ENCODE peak calls at places on chromosomes 4 and X, in five cellular contexts. P is breast epithelium, Y is foreskin fibroblast, O is MM.1S, U is transverse colon. W is an unnamed sample.

GRCh38 chrX:21744060-21744459 is 13.9 kb downstream of the SMPX start:
- DNase-seq in U (no peak), O (no peak), Y (no peak), P (no peak), W (no peak)

GRCh38 chr4:6088950-6089349 is 70.7 kb upstream of the C4orf50 start:
- DNase-seq in U (no peak), Y (no peak), P (no peak), O (no peak), W (no peak)

GRCh38 chr4:68283095-68283494 is 37.6 kb upstream of the TMPRSS11B start:
- DNase-seq in O (no peak), Y (no peak), P (no peak), U (no peak), W (no peak)

GRCh38 chr4:169485084-169485483 is 127.3 kb downstream of the NEK1 start:
- DNase-seq in Y (peak), P (no peak), O (no peak), U (no peak), W (no peak)

GRCh38 chr4:122167369-122167768 is 15.2 kb downstream of the BLTP1 start:
- DNase-seq in O (no peak), Y (no peak), P (no peak), U (no peak), W (no peak)

GRCh38 chrX:39289827-39290226 is 488.6 kb downstream of the MID1IP1 start:
- DNase-seq in P (no peak), U (no peak), O (no peak), Y (no peak), W (no peak)

GRCh38 chrX:35351212-35351611 is 408.6 kb downstream of the FAM47B start:
- DNase-seq in Y (no peak), U (no peak), O (no peak), P (no peak), W (no peak)

GRCh38 chrX:135345328-135345645 is 36.0 kb downstream of the ETDC start:
- DNase-seq in Y (peak), O (no peak), U (peak), P (no peak), W (no peak)

GRCh38 chr4:7004331-7004730 is 38.8 kb upstream of the TADA2B start:
- DNase-seq in U (no peak), Y (peak), P (peak), O (no peak), W (no peak)

GRCh38 chr4:8648296-8648695 is 55.7 kb downstream of the CPZ start:
- DNase-seq in O (no peak), P (peak), U (no peak), Y (no peak), W (no peak)

GRCh38 chrX:24563291-24564010 is 83.7 kb downstream of the PCYT1B start:
- DNase-seq in Y (no peak), P (no peak), O (no peak), U (no peak), W (no peak)

GRCh38 chrX:24566233-24566632 is 80.9 kb downstream of the PCYT1B start:
- DNase-seq in O (no peak), Y (peak), U (no peak), P (no peak), W (no peak)

DNA sequence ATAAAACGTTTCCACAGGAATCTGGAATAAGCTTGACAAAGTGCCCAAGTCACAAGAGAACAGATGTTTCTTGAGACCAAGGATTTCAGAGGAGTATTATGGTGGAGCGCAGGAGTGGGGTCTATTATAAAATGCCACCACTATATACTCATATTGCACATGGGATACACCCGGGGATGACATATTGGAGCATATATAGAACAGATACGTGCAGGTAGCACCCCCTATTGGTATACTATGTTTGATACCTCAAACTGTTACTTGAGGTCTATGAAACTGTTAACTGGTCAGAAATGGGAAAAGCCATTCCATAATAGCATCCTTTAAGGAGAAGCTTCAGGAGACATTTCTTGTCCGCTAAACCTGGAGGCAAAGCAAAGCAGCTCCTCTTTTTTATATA is 86.0 kb downstream of the PCYT1B start:
- DNase-seq in P (no peak), Y (peak), O (no peak), U (no peak), W (peak)
- TF ChIP-seq CTCF in P (no peak), Y (no peak), O (no peak), U (no peak), W (peak)

DNA sequence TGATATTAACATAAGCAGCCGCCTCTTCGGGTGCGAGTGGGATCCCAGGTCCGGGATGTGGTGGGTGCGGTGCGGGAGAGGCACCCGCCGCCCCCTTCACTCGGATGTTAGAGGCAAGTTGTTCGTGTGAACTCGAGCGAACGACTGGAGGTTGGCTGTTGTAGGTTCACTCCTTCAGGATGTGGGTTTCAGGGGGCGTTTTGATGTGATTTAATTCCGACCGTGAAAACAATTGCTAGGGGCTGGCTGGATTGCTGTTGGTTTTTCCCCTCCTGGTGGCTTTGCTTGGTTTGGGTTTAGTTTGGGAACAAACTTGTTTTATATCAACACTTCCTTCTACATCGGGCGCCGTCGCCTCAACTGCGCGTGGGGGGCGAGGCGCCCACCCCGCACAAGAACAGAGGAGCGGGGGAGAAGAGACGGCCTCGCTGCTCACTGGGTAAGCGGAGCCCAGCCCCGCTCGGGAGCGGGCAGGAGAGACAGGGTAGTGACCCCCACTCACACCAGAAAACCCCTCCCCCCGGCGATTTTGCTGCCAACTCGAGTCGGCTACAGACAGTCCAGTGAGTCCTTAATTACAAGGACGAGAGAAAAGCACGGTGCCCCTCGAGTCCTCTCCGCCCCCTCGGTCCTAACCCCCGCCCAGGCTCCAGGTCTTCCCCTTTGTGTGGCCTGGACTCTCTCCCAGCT is 3.0 kb upstream of the LEF1 start:
- DNase-seq in O (no peak), P (no peak), U (no peak), Y (no peak), W (peak)
- TF ChIP-seq CTCF in O (no peak), P (no peak), U (no peak), Y (no peak), W (no peak)

DNA sequence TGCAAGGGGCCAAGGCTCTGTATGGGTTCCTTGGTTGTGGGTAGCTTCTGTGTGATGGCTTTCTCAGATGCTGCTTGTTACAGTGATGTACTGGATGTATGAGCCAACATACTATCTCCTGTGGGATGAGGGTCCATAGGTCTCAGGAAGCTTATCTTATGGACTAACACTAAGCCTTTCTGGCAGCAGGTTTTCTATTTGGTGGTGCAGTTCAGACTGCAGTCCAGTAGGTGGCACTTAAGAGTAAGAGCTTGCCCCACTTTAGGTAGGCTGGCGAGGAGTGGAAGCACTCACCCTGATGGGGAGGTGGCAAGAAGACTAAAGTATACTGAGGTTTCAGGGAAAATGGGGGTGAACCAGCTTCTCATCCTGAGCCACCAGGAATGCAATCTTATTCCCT is 306.7 kb upstream of the MAOA start:
- DNase-seq in U (peak), O (peak), P (no peak), Y (peak), W (peak)
- TF ChIP-seq CTCF in U (peak), O (peak), P (no peak), Y (peak), W (peak)

DNA sequence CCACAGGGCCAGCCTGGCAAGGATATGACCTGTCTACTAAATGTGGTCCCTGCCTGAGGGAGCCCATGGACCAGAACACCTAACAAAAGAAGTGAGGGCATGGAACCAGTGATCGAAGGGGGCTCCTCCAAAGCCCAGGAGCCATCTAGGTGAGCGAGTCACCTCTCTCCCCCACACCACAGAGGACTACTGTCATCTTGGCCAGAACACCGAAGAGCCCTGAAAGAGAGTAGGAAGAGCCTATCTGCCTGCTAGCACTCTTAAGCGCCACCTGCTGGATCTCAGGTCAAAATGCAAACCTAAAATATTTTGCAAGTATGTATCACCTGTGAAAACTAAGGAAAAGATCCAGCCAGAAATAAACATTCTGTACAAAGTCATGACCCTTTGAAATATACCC is 137.9 kb upstream of the ZXDB start:
- DNase-seq in U (no peak), O (peak), Y (no peak), P (no peak), W (peak)
- TF ChIP-seq CTCF in U (peak), O (peak), Y (peak), P (peak), W (peak)

DNA sequence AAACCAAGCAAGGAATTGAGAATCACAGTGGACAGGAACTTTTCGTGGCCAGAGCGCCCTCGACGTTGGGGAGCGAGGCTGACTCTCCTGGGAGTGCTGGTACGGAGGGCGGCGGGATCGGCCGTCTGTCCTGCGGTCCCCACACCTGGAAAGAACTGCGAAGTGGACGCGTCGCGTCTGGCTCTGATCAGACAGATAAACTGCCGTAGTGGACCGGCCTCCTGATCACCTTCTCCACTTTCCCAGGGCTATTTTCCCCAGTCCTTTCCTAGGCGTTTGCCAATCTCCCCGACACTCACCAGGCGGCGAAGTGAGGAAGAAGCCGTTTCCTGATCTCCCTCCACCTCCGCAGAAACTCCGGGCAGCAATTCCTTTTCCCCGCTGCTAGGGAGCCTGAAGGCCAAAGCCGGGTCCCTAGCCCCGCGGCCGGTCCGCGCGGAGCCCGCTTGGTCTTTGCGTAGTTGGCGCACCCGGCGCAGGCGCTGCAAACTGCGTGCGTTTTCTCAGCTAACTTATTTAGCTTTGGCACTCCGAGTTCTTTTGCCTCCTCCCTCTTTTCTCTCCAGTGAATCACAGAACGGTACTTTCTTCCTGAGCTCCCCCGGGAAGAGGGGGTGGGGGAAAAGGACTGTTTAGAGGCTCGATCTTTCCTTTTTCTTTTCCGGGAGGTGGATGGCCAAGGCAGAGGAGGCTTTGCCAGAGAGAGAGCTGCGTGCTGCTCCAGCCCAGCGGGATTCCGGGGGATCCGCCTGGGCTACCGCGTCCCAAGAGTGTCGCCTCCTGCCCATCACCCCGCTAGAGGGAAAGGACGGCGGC is at the start of gene ARSJ:
- DNase-seq in O (no peak), P (peak), Y (peak), U (peak), W (peak)
- TF ChIP-seq CTCF in O (no peak), P (no peak), Y (peak), U (no peak), W (no peak)

DNA sequence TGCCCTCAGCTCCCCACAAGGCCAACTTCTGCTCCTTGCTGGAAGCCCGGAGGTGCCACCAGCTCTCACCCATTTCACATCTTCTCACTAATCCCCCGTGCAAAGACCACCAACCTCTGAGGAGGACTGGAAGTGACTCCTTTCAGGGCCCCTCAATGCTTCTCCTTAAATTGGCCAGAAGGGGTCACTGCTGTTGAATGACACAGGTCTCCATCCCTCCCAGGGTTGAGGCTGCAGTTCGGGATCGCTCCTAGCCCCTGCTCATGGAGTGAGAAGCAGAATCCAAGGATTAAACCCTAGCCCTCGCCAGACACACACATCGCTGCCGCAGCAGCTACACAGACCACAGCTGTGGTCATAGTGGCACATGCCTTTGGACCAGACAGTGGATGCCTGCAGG is 279.5 kb upstream of the TAPT1 start:
- DNase-seq in O (no peak), U (no peak), Y (peak), P (no peak), W (no peak)
- TF ChIP-seq CTCF in O (peak), U (no peak), Y (peak), P (no peak), W (no peak)

DNA sequence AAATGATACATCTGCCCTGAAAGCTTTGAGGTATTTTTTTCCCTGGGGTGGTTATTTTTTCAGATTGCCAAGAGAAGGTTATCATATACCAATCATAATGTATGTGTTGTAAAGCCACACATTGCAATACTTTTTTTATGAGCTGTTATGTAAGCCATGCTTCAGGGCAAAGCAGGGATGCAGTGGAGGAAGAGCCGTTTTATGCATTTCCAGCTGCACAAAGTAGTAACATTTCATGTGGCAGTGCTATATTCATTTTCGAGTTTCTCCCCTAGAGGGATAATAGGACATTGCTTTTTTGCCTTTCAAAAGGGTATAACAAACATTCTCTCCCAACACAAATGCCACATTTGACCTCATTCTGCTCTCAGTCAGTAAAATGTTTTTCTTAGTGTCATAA is 68.5 kb downstream of the GALNT7 start:
- DNase-seq in O (no peak), U (no peak), Y (no peak), P (no peak), W (no peak)
- TF ChIP-seq CTCF in O (no peak), U (peak), Y (no peak), P (no peak), W (no peak)

GRCh38 chr4:176054942-176055341 is 10.7 kb upstream of the WDR17 start:
- DNase-seq in O (peak), P (no peak), U (no peak), Y (no peak), W (peak)
- TF ChIP-seq CTCF in O (peak), P (no peak), U (no peak), Y (no peak), W (peak)

GRCh38 chr4:112931001-112931400 is 118.5 kb upstream of the ANK2 start:
- DNase-seq in Y (no peak), U (no peak), O (no peak), P (no peak), W (no peak)
- TF ChIP-seq CTCF in Y (no peak), U (no peak), O (no peak), P (no peak), W (no peak)

W was measured in GM13977.